ENCODE peak calls at places on chromosomes 2 and 18, in ten cellular contexts. One of them, this sample, is unnamed.

GRCh38 chr2:101981484-101981883 is 10.3 kb upstream of the IL1R2 start:
- DNase-seq in IMR-90: no peak
- DNase-seq in PC-3: no peak
- DNase-seq in spleen: no peak
- DNase-seq in dorsolateral prefrontal cortex: no peak
- DNase-seq in HepG2: no peak
- DNase-seq in cardiac muscle cell: no peak
- DNase-seq in fibroblast of lung: no peak
- DNase-seq in astrocyte of the spinal cord: no peak
- DNase-seq in epithelial cell of esophagus: no peak
- DNase-seq in this sample: no peak

GRCh38 chr2:80112790-80113189 is 191.8 kb downstream of the LRRTM1 start:
- DNase-seq in IMR-90: no peak
- DNase-seq in PC-3: no peak
- DNase-seq in spleen: no peak
- DNase-seq in dorsolateral prefrontal cortex: no peak
- DNase-seq in HepG2: no peak
- DNase-seq in cardiac muscle cell: no peak
- DNase-seq in fibroblast of lung: no peak
- DNase-seq in astrocyte of the spinal cord: no peak
- DNase-seq in epithelial cell of esophagus: no peak
- DNase-seq in this sample: no peak

GRCh38 chr18:2651981-2652380 is 3.5 kb upstream of the SMCHD1 start:
- DNase-seq in IMR-90: no peak
- DNase-seq in PC-3: peak; percentile 66
- DNase-seq in spleen: no peak
- DNase-seq in dorsolateral prefrontal cortex: no peak
- DNase-seq in HepG2: no peak
- DNase-seq in cardiac muscle cell: no peak
- DNase-seq in fibroblast of lung: no peak
- DNase-seq in astrocyte of the spinal cord: no peak
- DNase-seq in epithelial cell of esophagus: peak; percentile 22
- DNase-seq in this sample: no peak

GRCh38 chr2:43452318-43452731 is 143.5 kb downstream of the THADA start:
- DNase-seq in IMR-90: no peak
- DNase-seq in PC-3: peak; percentile 31
- DNase-seq in spleen: no peak
- DNase-seq in dorsolateral prefrontal cortex: no peak
- DNase-seq in HepG2: no peak
- DNase-seq in cardiac muscle cell: no peak
- DNase-seq in fibroblast of lung: no peak
- DNase-seq in astrocyte of the spinal cord: no peak
- DNase-seq in epithelial cell of esophagus: no peak
- DNase-seq in this sample: no peak

GRCh38 chr18:50697509-50697908 is 122.3 kb downstream of the MRO start:
- DNase-seq in IMR-90: no peak
- DNase-seq in PC-3: no peak
- DNase-seq in spleen: no peak
- DNase-seq in dorsolateral prefrontal cortex: no peak
- DNase-seq in HepG2: no peak
- DNase-seq in cardiac muscle cell: no peak
- DNase-seq in fibroblast of lung: no peak
- DNase-seq in astrocyte of the spinal cord: no peak
- DNase-seq in epithelial cell of esophagus: no peak
- DNase-seq in this sample: no peak

GRCh38 chr2:31193066-31193396 is 24.3 kb downstream of the CAPN14 start:
- DNase-seq in IMR-90: no peak
- DNase-seq in PC-3: no peak
- DNase-seq in spleen: no peak
- DNase-seq in dorsolateral prefrontal cortex: no peak
- DNase-seq in HepG2: no peak
- DNase-seq in cardiac muscle cell: no peak
- DNase-seq in fibroblast of lung: no peak
- DNase-seq in astrocyte of the spinal cord: no peak
- DNase-seq in epithelial cell of esophagus: no peak
- DNase-seq in this sample: no peak

GRCh38 chr2:130776550-130776949 is 21.2 kb downstream of the AMER3 start:
- DNase-seq in IMR-90: no peak
- DNase-seq in PC-3: no peak
- DNase-seq in spleen: no peak
- DNase-seq in dorsolateral prefrontal cortex: no peak
- DNase-seq in HepG2: no peak
- DNase-seq in cardiac muscle cell: no peak
- DNase-seq in fibroblast of lung: no peak
- DNase-seq in astrocyte of the spinal cord: no peak
- DNase-seq in epithelial cell of esophagus: no peak
- DNase-seq in this sample: no peak

GRCh38 chr2:54665436-54665856 is 58.0 kb upstream of the EML6 start:
- DNase-seq in IMR-90: peak; percentile 68
- DNase-seq in PC-3: peak; percentile 61
- DNase-seq in spleen: no peak
- DNase-seq in dorsolateral prefrontal cortex: no peak
- DNase-seq in HepG2: peak; percentile 76
- DNase-seq in cardiac muscle cell: peak; percentile 69
- DNase-seq in fibroblast of lung: peak; percentile 76
- DNase-seq in astrocyte of the spinal cord: peak; percentile 54
- DNase-seq in epithelial cell of esophagus: peak; percentile 65
- DNase-seq in this sample: peak; percentile 69

GRCh38 chr2:38164881-38165280 is 88.9 kb upstream of the CYP1B1 start:
- DNase-seq in IMR-90: no peak
- DNase-seq in PC-3: no peak
- DNase-seq in spleen: no peak
- DNase-seq in dorsolateral prefrontal cortex: no peak
- DNase-seq in HepG2: no peak
- DNase-seq in cardiac muscle cell: no peak
- DNase-seq in fibroblast of lung: peak; percentile 28
- DNase-seq in astrocyte of the spinal cord: no peak
- DNase-seq in epithelial cell of esophagus: no peak
- DNase-seq in this sample: no peak

GRCh38 chr18:2857491-2858063 is 10.8 kb downstream of the EMILIN2 start:
- DNase-seq in IMR-90: peak; percentile 43
- DNase-seq in PC-3: no peak
- DNase-seq in spleen: peak; percentile 85
- DNase-seq in dorsolateral prefrontal cortex: no peak
- DNase-seq in HepG2: no peak
- DNase-seq in cardiac muscle cell: peak; percentile 99
- DNase-seq in fibroblast of lung: peak; percentile 99
- DNase-seq in astrocyte of the spinal cord: peak; percentile 53
- DNase-seq in epithelial cell of esophagus: peak; percentile 48
- DNase-seq in this sample: peak; percentile 100

DNA sequence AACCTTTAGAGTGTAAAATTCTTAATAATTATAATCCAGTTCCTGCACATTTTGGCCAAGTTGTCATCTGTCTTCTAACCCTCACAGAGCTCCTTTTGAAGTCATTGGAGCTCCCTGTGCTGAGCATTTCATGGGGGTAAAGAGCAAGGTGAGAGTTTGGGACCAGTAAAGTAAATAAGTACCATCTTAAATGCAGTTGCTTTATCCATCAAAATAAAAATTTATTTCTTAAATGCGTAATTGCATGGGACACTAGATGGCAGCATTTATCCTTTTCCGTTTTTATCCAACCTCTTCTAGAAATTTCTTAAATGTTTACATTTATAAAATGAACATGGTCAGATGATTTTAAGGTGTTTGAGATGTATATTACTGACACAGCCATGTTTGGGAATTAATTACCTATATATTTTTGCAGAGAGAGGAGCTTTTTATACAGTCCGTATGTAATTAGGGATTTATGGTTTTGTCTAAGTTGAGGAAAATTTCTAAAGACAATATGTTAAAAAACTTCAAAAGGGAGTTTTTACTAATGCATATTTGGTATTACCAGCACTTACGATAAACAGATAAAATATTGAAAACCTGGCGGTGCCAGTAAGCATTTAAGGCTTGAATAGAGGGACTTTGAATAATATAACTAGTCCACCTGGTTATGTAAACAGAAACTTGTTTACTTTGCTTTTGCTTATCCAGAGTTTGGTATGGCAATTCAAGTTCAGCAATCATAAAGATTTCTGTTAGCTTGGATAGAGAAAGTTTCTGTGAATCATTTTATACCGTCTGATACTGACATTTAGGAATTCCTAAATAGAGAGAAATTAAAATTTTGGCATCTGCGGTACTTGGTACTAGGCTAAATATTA is 54.5 kb downstream of the ACSL3 start:
- DNase-seq in IMR-90: peak; percentile 41
- DNase-seq in PC-3: peak; percentile 53
- DNase-seq in spleen: no peak
- DNase-seq in dorsolateral prefrontal cortex: no peak
- DNase-seq in HepG2: no peak
- DNase-seq in cardiac muscle cell: peak; percentile 54
- DNase-seq in fibroblast of lung: peak; percentile 61
- DNase-seq in astrocyte of the spinal cord: peak; percentile 45
- DNase-seq in epithelial cell of esophagus: peak; percentile 27
- DNase-seq in this sample: peak; percentile 66
- TF ChIP-seq CTCF in IMR-90: peak; percentile 75
- TF ChIP-seq CTCF in PC-3: peak; percentile 79
- TF ChIP-seq CTCF in spleen: no peak
- TF ChIP-seq CTCF in dorsolateral prefrontal cortex: peak; percentile 32
- TF ChIP-seq CTCF in HepG2: no peak
- TF ChIP-seq CTCF in cardiac muscle cell: peak; percentile 45
- TF ChIP-seq CTCF in fibroblast of lung: peak; percentile 37
- TF ChIP-seq CTCF in astrocyte of the spinal cord: peak; percentile 48
- TF ChIP-seq CTCF in epithelial cell of esophagus: peak; percentile 36
- TF ChIP-seq CTCF in this sample: peak; percentile 54

GRCh38 chr2:12314119-12314735 is 402.5 kb upstream of the TRIB2 start:
- DNase-seq in IMR-90: no peak
- DNase-seq in PC-3: no peak
- DNase-seq in spleen: no peak
- DNase-seq in dorsolateral prefrontal cortex: no peak
- DNase-seq in HepG2: no peak
- DNase-seq in cardiac muscle cell: no peak
- DNase-seq in fibroblast of lung: no peak
- DNase-seq in astrocyte of the spinal cord: no peak
- DNase-seq in epithelial cell of esophagus: no peak
- DNase-seq in this sample: no peak
- H3K4me3 ChIP-seq in IMR-90: no peak overlapping the region
- H3K4me3 ChIP-seq in PC-3: no peak overlapping the region
- H3K4me3 ChIP-seq in spleen: no peak overlapping the region
- H3K4me3 ChIP-seq in dorsolateral prefrontal cortex: no peak overlapping the region
- H3K4me3 ChIP-seq in HepG2: no peak overlapping the region
- H3K4me3 ChIP-seq in cardiac muscle cell: no peak overlapping the region
- H3K4me3 ChIP-seq in fibroblast of lung: no peak overlapping the region
- H3K4me3 ChIP-seq in astrocyte of the spinal cord: no peak overlapping the region
- H3K4me3 ChIP-seq in epithelial cell of esophagus: no peak overlapping the region
- H3K4me3 ChIP-seq in this sample: no peak overlapping the region

DNA sequence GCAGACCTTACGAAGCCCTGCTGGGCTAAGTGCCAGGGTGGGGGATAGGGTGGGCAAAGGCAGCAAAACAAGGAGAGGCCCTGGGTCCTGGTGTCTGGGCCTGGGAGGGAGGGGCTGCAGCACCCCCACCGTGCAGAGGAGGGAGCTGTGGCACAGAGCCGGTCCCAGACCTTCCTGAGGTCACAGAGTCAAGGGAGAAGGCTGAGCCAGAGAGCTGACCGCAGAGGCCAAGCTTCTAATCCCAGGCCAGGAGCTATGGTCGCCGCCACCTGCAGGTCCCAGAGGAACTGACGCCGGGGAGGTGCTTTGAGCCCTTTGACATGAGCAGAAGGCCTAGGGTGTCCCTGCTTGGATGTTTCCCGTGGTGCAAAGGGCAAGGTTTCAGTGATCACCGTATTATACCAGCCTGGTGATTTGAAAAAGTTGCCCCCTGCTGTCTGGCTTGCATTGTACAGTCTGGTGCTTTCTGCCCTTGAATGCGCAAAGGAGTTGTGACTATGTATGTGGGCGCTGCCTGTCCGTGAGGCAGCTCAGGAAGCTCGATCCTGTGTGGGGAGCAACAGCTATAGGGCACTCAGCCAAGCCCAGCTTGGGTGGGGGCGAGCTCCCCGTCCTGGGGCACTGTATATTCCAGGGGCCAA is 44.3 kb downstream of the EDAR start:
- DNase-seq in IMR-90: peak; percentile 4
- DNase-seq in PC-3: no peak
- DNase-seq in spleen: no peak
- DNase-seq in dorsolateral prefrontal cortex: peak; percentile 17
- DNase-seq in HepG2: peak; percentile 81
- DNase-seq in cardiac muscle cell: no peak
- DNase-seq in fibroblast of lung: no peak
- DNase-seq in astrocyte of the spinal cord: no peak
- DNase-seq in epithelial cell of esophagus: no peak
- DNase-seq in this sample: no peak
- TF ChIP-seq CTCF in IMR-90: no peak
- TF ChIP-seq CTCF in PC-3: peak; percentile 30
- TF ChIP-seq CTCF in spleen: no peak
- TF ChIP-seq CTCF in dorsolateral prefrontal cortex: no peak
- TF ChIP-seq CTCF in HepG2: peak; percentile 61
- TF ChIP-seq CTCF in cardiac muscle cell: no peak
- TF ChIP-seq CTCF in fibroblast of lung: no peak
- TF ChIP-seq CTCF in astrocyte of the spinal cord: peak; percentile 23
- TF ChIP-seq CTCF in epithelial cell of esophagus: no peak
- TF ChIP-seq CTCF in this sample: no peak

GRCh38 chr2:218694405-218695145 is 16.1 kb upstream of the TTLL4 start:
- DNase-seq in IMR-90: peak; percentile 61
- DNase-seq in PC-3: no peak
- DNase-seq in spleen: no peak
- DNase-seq in dorsolateral prefrontal cortex: no peak
- DNase-seq in HepG2: no peak
- DNase-seq in cardiac muscle cell: peak; percentile 11
- DNase-seq in fibroblast of lung: no peak
- DNase-seq in astrocyte of the spinal cord: peak; percentile 56
- DNase-seq in epithelial cell of esophagus: no peak
- DNase-seq in this sample: no peak
- H3K4me3 ChIP-seq in IMR-90: no peak overlapping the region
- H3K4me3 ChIP-seq in PC-3: no peak overlapping the region
- H3K4me3 ChIP-seq in spleen: no peak overlapping the region
- H3K4me3 ChIP-seq in dorsolateral prefrontal cortex: no peak overlapping the region
- H3K4me3 ChIP-seq in HepG2: no peak overlapping the region
- H3K4me3 ChIP-seq in cardiac muscle cell: no peak overlapping the region
- H3K4me3 ChIP-seq in fibroblast of lung: no peak overlapping the region
- H3K4me3 ChIP-seq in astrocyte of the spinal cord: no peak overlapping the region
- H3K4me3 ChIP-seq in epithelial cell of esophagus: no peak overlapping the region
- H3K4me3 ChIP-seq in this sample: no peak overlapping the region

GRCh38 chr2:156341482-156342251 is 9.1 kb upstream of the NR4A2 start:
- DNase-seq in IMR-90: peak; percentile 94
- DNase-seq in PC-3: peak; percentile 90
- DNase-seq in spleen: peak; percentile 96
- DNase-seq in dorsolateral prefrontal cortex: peak; percentile 83
- DNase-seq in HepG2: peak; percentile 52
- DNase-seq in cardiac muscle cell: peak; percentile 97
- DNase-seq in fibroblast of lung: peak; percentile 97
- DNase-seq in astrocyte of the spinal cord: peak; percentile 94
- DNase-seq in epithelial cell of esophagus: peak; percentile 92
- DNase-seq in this sample: peak; percentile 97
- TF ChIP-seq CTCF in IMR-90: no peak
- TF ChIP-seq CTCF in PC-3: no peak
- TF ChIP-seq CTCF in spleen: no peak
- TF ChIP-seq CTCF in dorsolateral prefrontal cortex: no peak
- TF ChIP-seq CTCF in HepG2: no peak
- TF ChIP-seq CTCF in cardiac muscle cell: no peak
- TF ChIP-seq CTCF in fibroblast of lung: no peak
- TF ChIP-seq CTCF in astrocyte of the spinal cord: no peak
- TF ChIP-seq CTCF in epithelial cell of esophagus: no peak
- TF ChIP-seq CTCF in this sample: no peak

DNA sequence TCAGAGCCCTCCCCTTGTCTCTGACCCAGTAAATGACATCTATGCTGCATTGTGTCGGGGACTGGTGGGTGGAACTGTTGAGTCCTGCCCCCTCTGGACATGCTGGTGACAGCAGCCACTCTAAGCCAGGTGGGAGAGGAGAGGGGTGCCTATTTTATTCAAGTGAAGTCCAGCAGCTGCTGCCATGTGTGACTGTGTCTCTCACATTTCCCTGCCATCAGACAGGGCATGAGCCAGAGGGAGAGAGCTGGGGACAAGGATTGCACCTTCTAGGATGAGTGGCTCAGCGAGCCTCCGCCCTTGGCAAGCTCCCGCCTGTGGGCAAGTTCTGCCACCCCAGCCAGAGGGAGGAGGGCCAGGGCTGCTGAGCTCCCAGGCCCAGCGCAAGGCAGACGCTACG is 13.7 kb downstream of the NGEF start:
- DNase-seq in IMR-90: no peak
- DNase-seq in PC-3: no peak
- DNase-seq in spleen: peak; percentile 47
- DNase-seq in dorsolateral prefrontal cortex: no peak
- DNase-seq in HepG2: peak; percentile 38
- DNase-seq in cardiac muscle cell: no peak
- DNase-seq in fibroblast of lung: no peak
- DNase-seq in astrocyte of the spinal cord: no peak
- DNase-seq in epithelial cell of esophagus: peak; percentile 7
- DNase-seq in this sample: no peak
- H3K4me3 ChIP-seq in IMR-90: no peak overlapping the region
- H3K4me3 ChIP-seq in PC-3: no peak overlapping the region
- H3K4me3 ChIP-seq in spleen: no peak overlapping the region
- H3K4me3 ChIP-seq in dorsolateral prefrontal cortex: no peak overlapping the region
- H3K4me3 ChIP-seq in HepG2: no peak overlapping the region
- H3K4me3 ChIP-seq in cardiac muscle cell: no peak overlapping the region
- H3K4me3 ChIP-seq in fibroblast of lung: no peak overlapping the region
- H3K4me3 ChIP-seq in astrocyte of the spinal cord: no peak overlapping the region
- H3K4me3 ChIP-seq in epithelial cell of esophagus: no peak overlapping the region
- H3K4me3 ChIP-seq in this sample: no peak overlapping the region

This sample was measured in fibroblast of the aortic adventitia.